ENCODE peak calls at places on chromosomes 6 and 20, in four cellular contexts. T is endothelial cell, K is tibial artery, X is fibroblast of the aortic adventitia. S is an unnamed sample.

GRCh38 chr6:138323821-138324220 is 53.9 kb upstream of the SMIM28 start:
- DNase-seq in T (no peak), K (no peak), X (no peak), S (no peak)

GRCh38 chr6:107711953-107712522 is 112.1 kb downstream of the SCML4 start:
- DNase-seq in T (no peak), K (no peak), X (no peak), S (no peak)

GRCh38 chr20:62354811-62355341 is 12.2 kb downstream of the LAMA5 start:
- DNase-seq in T (no peak), K (no peak), X (no peak), S (no peak)

GRCh38 chr6:79184086-79184485 is 50.4 kb downstream of the HMGN3 start:
- DNase-seq in T (no peak), K (no peak), X (no peak), S (no peak)

GRCh38 chr6:163661271-163661671 is 246.8 kb downstream of the QKI start:
- DNase-seq in T (no peak), K (no peak), X (no peak), S (no peak)

GRCh38 chr20:34516874-34517542 is 786 bp downstream of the DYNLRB1 start:
- DNase-seq in T (peak), K (no peak), X (peak), S (no peak)

GRCh38 chr6:138923561-138923960 is 64.5 kb downstream of the REPS1 start:
- DNase-seq in T (no peak), K (no peak), X (no peak), S (no peak)

GRCh38 chr20:46200582-46201570 is 82.8 kb downstream of the CD40 start:
- DNase-seq in T (no peak), K (no peak), X (no peak), S (no peak)

GRCh38 chr6:37365791-37366190 is 12.0 kb downstream of the RNF8 start:
- DNase-seq in T (no peak), K (no peak), X (peak), S (no peak)
- TF ChIP-seq CTCF in T (no peak), K (no peak), X (peak), S (no peak)

GRCh38 chr20:44719841-44720240 is 4.7 kb downstream of the CCN5 start:
- DNase-seq in T (no peak), K (no peak), X (no peak), S (no peak)

GRCh38 chr20:44716309-44717106 is 1.3 kb downstream of the CCN5 start:
- DNase-seq in T (no peak), K (no peak), X (no peak), S (no peak)

GRCh38 chr20:44720617-44720993 is 5.4 kb downstream of the CCN5 start:
- DNase-seq in T (no peak), K (peak), X (peak), S (no peak)

GRCh38 chr20:44715495-44716308 is 533 bp downstream of the CCN5 start:
- DNase-seq in T (no peak), K (no peak), X (no peak), S (no peak)

GRCh38 chr20:44717986-44718385 is 2.8 kb downstream of the CCN5 start:
- DNase-seq in T (peak), K (no peak), X (no peak), S (no peak)
- TF ChIP-seq CTCF in T (peak), K (peak), X (peak), S (no peak)

GRCh38 chr6:18260448-18261106 is 3.8 kb downstream of the DEK start:
- DNase-seq in T (no peak), K (no peak), X (peak), S (peak)
- TF ChIP-seq CTCF in T (no peak), K (no peak), X (peak), S (no peak)

DNA sequence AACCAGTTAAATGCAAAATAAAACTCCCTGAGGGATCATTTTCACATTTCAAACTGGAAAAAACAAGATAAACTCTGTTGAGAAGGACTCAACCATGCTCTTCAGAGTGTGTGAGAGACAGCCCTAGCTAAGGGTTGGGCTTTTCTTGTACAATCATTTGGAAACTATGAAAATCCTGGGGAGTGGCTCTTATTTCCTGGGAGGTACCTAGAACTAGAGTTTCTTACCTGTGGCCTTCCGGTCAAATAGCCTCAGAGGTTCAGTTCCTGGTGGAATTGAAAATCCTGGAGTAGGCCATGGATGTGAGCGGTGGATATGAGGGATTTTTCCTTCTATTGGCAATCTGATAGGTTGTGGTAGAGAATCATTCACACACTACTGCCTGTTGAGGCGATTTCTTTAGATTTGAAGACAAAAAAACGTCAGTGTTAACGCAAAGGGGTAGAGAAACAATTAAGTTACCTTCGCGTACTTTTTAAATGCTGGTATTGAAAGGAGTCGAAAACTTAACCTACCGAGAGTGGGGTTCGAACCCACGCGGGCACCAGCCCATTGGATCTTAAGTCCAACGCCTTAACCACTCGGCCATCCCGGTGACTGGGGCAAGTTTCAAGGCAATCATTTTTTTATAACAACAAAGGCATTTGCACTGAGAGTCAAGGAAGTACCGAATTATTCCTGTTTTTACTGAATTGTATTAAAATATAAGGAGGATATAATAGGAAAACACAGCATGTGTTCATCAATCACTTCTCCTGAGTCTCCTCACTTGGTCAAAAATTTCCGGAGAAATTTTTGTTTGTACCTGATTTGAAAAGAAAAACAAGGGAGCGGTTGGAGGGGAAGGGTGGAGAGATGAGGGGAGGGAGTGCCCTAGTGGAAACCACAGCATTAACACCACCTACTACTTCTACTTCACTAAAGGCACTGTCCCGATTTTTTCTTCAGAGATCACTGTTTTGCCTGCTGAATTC is 191.3 kb downstream of the OR2B2 start:
- DNase-seq in T (peak), K (no peak), X (peak), S (no peak)
- TF ChIP-seq CTCF in T (no peak), K (no peak), X (no peak), S (no peak)

GRCh38 chr6:149823013-149823412 is 41.1 kb downstream of the LRP11 start:
- DNase-seq in T (no peak), K (no peak), X (no peak), S (no peak)
- TF ChIP-seq CTCF in T (no peak), K (no peak), X (no peak), S (no peak)